ENCODE peak calls at places on chromosome 15, in seven cellular contexts. W, K, T, R, Z, Q and M are unnamed samples.
A peak's percentile ranks its signal among the peaks of the same experiment; 100 is the strongest.

GRCh38 chr15:97259943-97260342 is 700.6 kb upstream of the ARRDC4 start:
- DNase-seq in W (no peak), K (no peak), T (no peak), R (no peak), Z (no peak), Q (no peak), M (no peak)

GRCh38 chr15:101641134-101641764 is 10.9 kb downstream of the TM2D3 start:
- DNase-seq in W (peak; percentile 38), K (peak; percentile 44), T (peak; percentile 68), R (peak; percentile 91), Z (no peak), Q (no peak), M (peak; percentile 72)

GRCh38 chr15:96553006-96553405 is 222.5 kb downstream of the NR2F2 start:
- DNase-seq in W (no peak), K (no peak), T (peak; percentile 9), R (no peak), Z (no peak), Q (no peak), M (no peak)

GRCh38 chr15:56339594-56339993 is 25.6 kb upstream of the TEX9 start:
- DNase-seq in W (no peak), K (no peak), T (no peak), R (no peak), Z (no peak), Q (no peak), M (no peak)

GRCh38 chr15:51390239-51390931 is 48.9 kb downstream of the GLDN start:
- DNase-seq in W (no peak), K (no peak), T (no peak), R (no peak), Z (no peak), Q (no peak), M (no peak)

GRCh38 chr15:69896606-69897005 is 201.1 kb downstream of the TLE3 start:
- DNase-seq in W (no peak), K (no peak), T (no peak), R (no peak), Z (no peak), Q (no peak), M (no peak)

GRCh38 chr15:100980410-100981046 is 61.4 kb downstream of the LRRK1 start:
- DNase-seq in W (no peak), K (no peak), T (no peak), R (no peak), Z (no peak), Q (no peak), M (no peak)

GRCh38 chr15:72319360-72319984 is 485 bp downstream of the CELF6 start:
- DNase-seq in W (no peak), K (no peak), T (peak; percentile 13), R (peak; percentile 77), Z (peak; percentile 37), Q (no peak), M (no peak)

GRCh38 chr15:44537728-44538240 is 837 bp downstream of the EIF3J start:
- DNase-seq in W (no peak), K (peak; percentile 14), T (peak; percentile 25), R (no peak), Z (peak; percentile 48), Q (no peak), M (peak; percentile 66)

GRCh38 chr15:81314378-81314777 is 9.6 kb downstream of the STARD5 start:
- DNase-seq in W (no peak), K (no peak), T (no peak), R (no peak), Z (no peak), Q (no peak), M (no peak)

GRCh38 chr15:69996321-69996720 is 101.4 kb downstream of the TLE3 start:
- DNase-seq in W (no peak), K (peak; percentile 62), T (no peak), R (no peak), Z (no peak), Q (no peak), M (peak; percentile 75)

GRCh38 chr15:41507820-41508290 is 5.8 kb downstream of the LTK start:
- DNase-seq in W (no peak), K (no peak), T (no peak), R (no peak), Z (no peak), Q (no peak), M (peak; percentile 67)

GRCh38 chr15:69996842-69997478 is 100.8 kb downstream of the TLE3 start:
- DNase-seq in W (no peak), K (peak; percentile 8), T (no peak), R (no peak), Z (peak; percentile 73), Q (no peak), M (peak; percentile 86)

GRCh38 chr15:96341465-96342142 is 11.1 kb downstream of the NR2F2 start:
- DNase-seq in W (no peak), K (no peak), T (peak; percentile 6), R (no peak), Z (no peak), Q (peak; percentile 73), M (no peak)